ENCODE peak calls at places on chromosomes 12 and 14, in nine cellular contexts. S is A549, F is HCT116, J is K562, M is Panc1, B is SK-N-SH, Q is HepG2, G is GM23338, W is GM12878. Y is an unnamed sample.

GRCh38 chr12:32418903-32419519 is 19.7 kb downstream of the FGD4 start:
- DNase-seq in W (no peak), J (no peak), G (peak; percentile 54), M (no peak), F (no peak), Q (no peak), B (no peak), S (no peak), Y (no peak)

GRCh38 chr14:33740531-33740930 is 210.3 kb downstream of the EGLN3 start:
- DNase-seq in Q (no peak), G (no peak), B (no peak), F (no peak), W (no peak), J (no peak), S (no peak), M (no peak), Y (no peak)

GRCh38 chr12:50201987-50202521 is 34.9 kb upstream of the CERS5 start:
- DNase-seq in M (no peak), W (no peak), Q (no peak), B (no peak), J (no peak), F (peak; percentile 81), G (peak; percentile 74), S (peak; percentile 53), Y (no peak)

GRCh38 chr14:62015945-62016344 is 253.7 kb downstream of the SNAPC1 start:
- DNase-seq in B (no peak), F (no peak), Q (no peak), J (no peak), W (no peak), S (no peak), G (no peak), M (no peak), Y (no peak)

GRCh38 chr14:77128414-77128891 is 13.1 kb downstream of the ZDHHC22 start:
- DNase-seq in B (no peak), S (no peak), J (no peak), W (no peak), F (peak; percentile 98), G (no peak), M (no peak), Q (peak; percentile 60), Y (no peak)

GRCh38 chr14:66425402-66425801 is 60.8 kb upstream of the CCDC196 start:
- DNase-seq in F (no peak), S (no peak), J (no peak), B (no peak), G (no peak), Q (no peak), W (no peak), M (no peak), Y (no peak)

GRCh38 chr12:22299294-22299912 is 35.1 kb downstream of the ST8SIA1 start:
- DNase-seq in Q (no peak), W (no peak), J (no peak), S (peak; percentile 46), B (no peak), M (no peak), G (peak; percentile 62), F (no peak), Y (no peak)

GRCh38 chr14:50829472-50830043 is 1.4 kb downstream of the NIN start:
- DNase-seq in B (peak; percentile 27), F (no peak), G (peak; percentile 50), J (no peak), Q (no peak), W (no peak), M (no peak), S (no peak), Y (no peak)

GRCh38 chr12:32854097-32854496 is 42.5 kb downstream of the PKP2 start:
- DNase-seq in W (no peak), J (no peak), Q (no peak), M (no peak), S (no peak), F (no peak), G (no peak), B (no peak), Y (no peak)

GRCh38 chr12:47838286-47838931 is 18.7 kb upstream of the HDAC7 start:
- DNase-seq in W (no peak), B (peak; percentile 82), M (no peak), Q (peak; percentile 26), G (peak; percentile 78), F (peak; percentile 44), J (peak; percentile 78), S (peak; percentile 56), Y (no peak)

GRCh38 chr12:12784911-12785814 is at the start of gene APOLD1:
- DNase-seq in B (no peak), S (no peak), G (peak; percentile 69), M (no peak), F (no peak), Q (no peak), J (no peak), W (no peak), Y (no peak)

GRCh38 chr14:106347291-106347778 is 821.0 kb downstream of the TMEM121 start:
- DNase-seq in J (no peak), S (no peak), F (no peak), G (no peak), B (no peak), M (no peak), W (no peak), Q (no peak), Y (no peak)

GRCh38 chr12:40515041-40515825 is 177.0 kb upstream of the CNTN1 start:
- DNase-seq in Q (no peak), S (no peak), W (no peak), G (no peak), M (no peak), F (no peak), B (no peak), J (no peak), Y (peak; percentile 43)

GRCh38 chr14:75977544-75977943 is 4.3 kb downstream of the TGFB3 start:
- DNase-seq in Q (no peak), W (no peak), S (no peak), G (no peak), M (no peak), F (no peak), B (no peak), J (no peak), Y (no peak)

GRCh38 chr14:93751946-93752660 is 36.2 kb downstream of the PRIMA1 start:
- DNase-seq in Q (no peak), F (no peak), B (no peak), W (no peak), S (no peak), M (no peak), J (no peak), G (no peak), Y (no peak)

GRCh38 chr12:51460519-51460918 is 35.9 kb downstream of the SLC4A8 start:
- DNase-seq in Q (peak; percentile 46), W (no peak), B (no peak), M (no peak), F (no peak), S (peak; percentile 40), J (no peak), G (no peak), Y (no peak)

GRCh38 chr12:95796982-95797289 is 6.4 kb upstream of the NTN4 start:
- DNase-seq in M (no peak), Q (no peak), B (no peak), F (no peak), G (no peak), J (no peak), W (no peak), S (peak; percentile 74), Y (no peak)
- TF ChIP-seq REST in M (no peak), Q (no peak), B (no peak), F (no peak), G (no peak), J (no peak), W (no peak), S (no peak), Y (no peak)

GRCh38 chr14:64249363-64249762 is 44.8 kb downstream of the ESR2 start:
- DNase-seq in B (no peak), F (no peak), G (no peak), W (no peak), M (no peak), S (no peak), J (no peak), Q (no peak), Y (no peak)

GRCh38 chr14:64248689-64249088 is 45.5 kb downstream of the ESR2 start:
- DNase-seq in Q (no peak), S (no peak), J (no peak), B (no peak), G (no peak), W (no peak), F (no peak), M (no peak), Y (no peak)

GRCh38 chr14:64255756-64256155 is 38.4 kb downstream of the ESR2 start:
- DNase-seq in Q (no peak), J (no peak), F (no peak), G (no peak), W (no peak), S (no peak), M (no peak), B (peak; percentile 61), Y (no peak)

DNA sequence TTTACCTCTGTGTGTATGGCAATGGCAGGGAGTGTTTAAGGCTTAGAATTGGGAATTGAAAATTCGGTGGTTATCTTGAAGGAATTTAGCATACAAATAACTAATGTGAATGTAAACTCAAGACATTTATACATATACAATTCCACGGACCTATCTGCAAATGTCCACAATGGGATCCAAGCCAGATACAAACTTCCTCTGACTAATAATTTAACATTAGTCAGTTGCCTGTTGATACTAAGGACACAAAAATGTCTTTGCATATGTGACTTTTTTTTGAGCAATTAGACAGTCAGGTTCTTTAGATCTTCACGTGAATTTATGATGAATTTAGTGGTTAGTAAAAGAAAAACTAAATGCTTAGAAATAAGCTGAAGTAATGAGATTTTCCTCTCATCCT is 40.5 kb downstream of the ESR2 start:
- DNase-seq in G (no peak), J (no peak), B (no peak), F (no peak), S (no peak), M (no peak), W (no peak), Q (no peak), Y (no peak)
- TF ChIP-seq REST in G (no peak), J (no peak), B (no peak), F (no peak), S (no peak), M (no peak), W (no peak), Q (no peak), Y (no peak)

DNA sequence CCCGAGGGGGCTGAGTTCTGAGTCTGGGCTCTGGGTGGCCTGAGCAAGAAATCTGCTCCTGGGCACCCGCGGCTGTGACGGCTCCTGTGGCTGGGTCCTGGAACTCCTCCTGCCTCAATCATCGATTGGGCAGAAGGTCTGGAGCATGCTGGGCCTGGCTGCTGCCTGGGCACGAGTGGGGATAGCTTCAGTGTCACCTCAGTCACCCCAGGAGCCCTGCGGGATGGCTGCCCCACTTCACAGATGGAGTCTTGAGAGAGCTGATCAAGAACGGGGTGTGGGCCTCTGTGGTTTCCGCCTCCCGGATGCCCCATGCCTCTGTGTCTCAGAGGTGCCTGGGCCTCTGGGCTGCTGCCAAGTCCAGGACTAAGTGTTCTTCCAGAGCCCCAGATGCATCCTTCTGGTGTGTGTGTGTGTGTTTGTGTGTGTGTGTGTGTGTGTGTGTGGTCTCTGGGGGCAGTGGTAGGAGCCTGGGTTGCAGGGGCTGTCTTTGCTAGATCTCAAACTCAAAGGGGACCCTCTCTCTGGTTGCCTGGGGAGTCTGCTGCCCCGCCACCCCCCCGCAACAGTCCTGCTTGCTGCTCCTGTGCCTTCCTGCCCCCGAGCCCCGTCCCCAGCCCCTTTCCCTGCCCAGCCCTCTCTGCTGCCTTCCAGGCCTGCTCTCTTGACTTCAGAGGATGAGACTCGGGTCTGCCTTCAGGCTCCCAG is 185.5 kb upstream of the C14orf180 start:
- DNase-seq in W (no peak), F (no peak), B (peak; percentile 80), Q (no peak), G (no peak), S (no peak), J (no peak), M (no peak), Y (no peak)
- TF ChIP-seq REST in W (no peak), F (no peak), B (no peak), Q (no peak), G (no peak), S (no peak), J (no peak), M (no peak), Y (no peak)

GRCh38 chr14:100388137-100389050 is 65.3 kb downstream of the SLC25A47 start:
- DNase-seq in S (peak; percentile 27), F (no peak), J (peak; percentile 30), Q (no peak), M (no peak), B (no peak), W (no peak), G (no peak), Y (no peak)
- TF ChIP-seq REST in S (no peak), F (no peak), J (no peak), Q (no peak), M (no peak), B (no peak), W (no peak), G (no peak), Y (no peak)